ENCODE peak calls at places on chromosome 1, in six cellular contexts. E, T, Z, I, F and J are unnamed samples.

GRCh38 chr1:204455063-204455830 is 39.4 kb downstream of the PIK3C2B start:
- DNase-seq in F (peak; percentile 76), Z (no peak), I (no peak), E (no peak), T (no peak), J (no peak)

GRCh38 chr1:34926156-34926555 is 3.3 kb downstream of the DLGAP3 start:
- DNase-seq in F (peak; percentile 30), Z (no peak), T (no peak), I (no peak), E (no peak), J (no peak)

GRCh38 chr1:172427191-172427590 is 6.7 kb downstream of the C1orf105 start:
- DNase-seq in T (no peak), E (no peak), I (no peak), Z (no peak), F (no peak), J (no peak)

GRCh38 chr1:8987881-8988617 is 38.2 kb downstream of the SLC2A7 start:
- DNase-seq in F (peak; percentile 95), E (no peak), T (peak; percentile 69), Z (peak; percentile 84), I (no peak), J (peak; percentile 66)

GRCh38 chr1:151840421-151840820 is 801 bp upstream of the C2CD4D start:
- DNase-seq in I (no peak), Z (no peak), T (no peak), F (no peak), E (no peak), J (no peak)

GRCh38 chr1:68116643-68117235 is 66.3 kb upstream of the DIRAS3 start:
- DNase-seq in F (peak; percentile 67), Z (peak; percentile 44), I (no peak), T (peak; percentile 12), E (peak; percentile 30), J (no peak)

GRCh38 chr1:25034736-25035522 is 104.9 kb upstream of the RUNX3 start:
- DNase-seq in E (no peak), T (no peak), I (no peak), Z (no peak), F (no peak), J (no peak)

GRCh38 chr1:36735436-36735835 is 252.7 kb upstream of the CSF3R start:
- DNase-seq in I (no peak), T (no peak), Z (no peak), E (no peak), F (no peak), J (no peak)

GRCh38 chr1:164064501-164064900 is 494.5 kb upstream of the PBX1 start:
- DNase-seq in Z (no peak), T (no peak), I (no peak), F (no peak), E (no peak), J (no peak)

GRCh38 chr1:228900099-228900965 is 165.1 kb downstream of the RHOU start:
- DNase-seq in T (no peak), F (peak; percentile 47), I (no peak), Z (no peak), E (no peak), J (no peak)

GRCh38 chr1:15525043-15525958 is 1.3 kb upstream of the CASP9 start:
- DNase-seq in Z (peak; percentile 93), E (peak; percentile 93), T (peak; percentile 78), F (no peak), I (peak; percentile 89), J (no peak)

GRCh38 chr1:106986603-106987002 is 69.9 kb upstream of the PRMT6 start:
- DNase-seq in I (no peak), T (no peak), Z (no peak), F (no peak), E (no peak), J (no peak)

GRCh38 chr1:205783904-205784303 is 8.6 kb upstream of the RAB29 start:
- DNase-seq in I (no peak), F (no peak), Z (no peak), T (no peak), E (no peak), J (no peak)

GRCh38 chr1:160492617-160493016 is 30.4 kb downstream of the SLAMF6 start:
- DNase-seq in F (no peak), I (no peak), E (no peak), T (no peak), Z (no peak), J (no peak)

GRCh38 chr1:186531561-186532165 is 70.7 kb upstream of the PDC start:
- DNase-seq in I (no peak), F (no peak), E (no peak), T (no peak), Z (no peak), J (no peak)

DNA sequence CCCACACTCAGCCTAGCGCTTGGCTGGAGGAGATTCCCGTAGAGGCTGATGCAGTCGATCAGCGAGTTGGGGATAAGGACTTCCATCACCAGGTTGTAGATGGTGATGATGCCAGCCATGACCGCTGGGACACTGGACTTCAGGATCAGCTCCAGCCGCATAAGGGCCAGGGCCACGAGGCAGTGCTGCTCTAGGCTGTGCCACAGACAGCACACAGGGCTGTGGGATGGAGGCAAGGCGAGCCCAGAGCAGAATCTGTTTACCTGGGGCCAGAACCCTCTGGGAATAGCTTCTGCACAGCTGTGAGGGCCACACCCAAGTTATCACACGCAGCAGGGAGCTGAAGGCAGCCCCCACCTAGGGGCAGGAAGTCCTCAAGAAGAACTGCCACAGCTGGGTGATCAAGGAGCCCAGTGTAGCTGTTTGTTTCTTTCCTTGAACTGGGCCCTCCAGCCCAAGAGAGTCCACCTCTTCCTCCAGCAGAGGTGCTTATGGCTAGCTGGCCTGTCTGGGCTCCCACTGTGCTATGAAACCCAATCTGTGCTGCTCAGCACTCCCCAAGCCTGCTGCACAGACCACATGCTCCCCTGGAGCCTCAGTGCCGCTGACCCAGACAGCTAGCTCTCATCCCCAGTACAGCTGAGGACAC is 6.2 kb downstream of the SLC2A1 start:
- DNase-seq in Z (peak; percentile 61), I (no peak), T (peak; percentile 51), F (no peak), E (no peak), J (peak; percentile 41)
- TF ChIP-seq TAF1 in Z (peak; percentile 52), I (peak; percentile 21), T (no peak), F (no peak), E (no peak), J (peak; percentile 35)

GRCh38 chr1:84506002-84506728 is at the start of the genes GNG5 and SPATA1:
- DNase-seq in F (peak; percentile 97), I (peak; percentile 85), Z (peak; percentile 96), T (peak; percentile 84), E (peak; percentile 90), J (peak; percentile 83)
- TF ChIP-seq POLR2A in F (no peak), I (peak; percentile 85), Z (peak; percentile 98), T (peak; percentile 88), E (peak; percentile 65), J (peak; percentile 74)

GRCh38 chr1:94332952-94333351 is 85.2 kb upstream of the ABCD3 start:
- DNase-seq in T (no peak), E (peak; percentile 59), F (no peak), I (no peak), Z (no peak), J (no peak)
- TF ChIP-seq TAF1 in T (no peak), E (no peak), F (no peak), I (no peak), Z (no peak), J (no peak)

GRCh38 chr1:45684402-45684801 is 1.9 kb downstream of the GPBP1L1 start:
- DNase-seq in E (no peak), Z (no peak), T (no peak), F (no peak), I (no peak), J (no peak)

GRCh38 chr1:45686081-45687013 is at the start of gene GPBP1L1:
- DNase-seq in T (peak; percentile 94), Z (peak; percentile 99), F (peak; percentile 98), I (peak; percentile 88), E (peak; percentile 91), J (peak; percentile 90)

GRCh38 chr1:45685308-45686080 is 839 bp downstream of the GPBP1L1 start:
- DNase-seq in Z (no peak), F (no peak), T (no peak), I (no peak), E (no peak), J (peak; percentile 5)

GRCh38 chr1:45687014-45687752 is 798 bp upstream of the TMEM69 start:
- DNase-seq in Z (peak; percentile 89), I (peak; percentile 97), F (peak; percentile 90), E (peak; percentile 97), T (peak; percentile 80), J (peak; percentile 74)

DNA sequence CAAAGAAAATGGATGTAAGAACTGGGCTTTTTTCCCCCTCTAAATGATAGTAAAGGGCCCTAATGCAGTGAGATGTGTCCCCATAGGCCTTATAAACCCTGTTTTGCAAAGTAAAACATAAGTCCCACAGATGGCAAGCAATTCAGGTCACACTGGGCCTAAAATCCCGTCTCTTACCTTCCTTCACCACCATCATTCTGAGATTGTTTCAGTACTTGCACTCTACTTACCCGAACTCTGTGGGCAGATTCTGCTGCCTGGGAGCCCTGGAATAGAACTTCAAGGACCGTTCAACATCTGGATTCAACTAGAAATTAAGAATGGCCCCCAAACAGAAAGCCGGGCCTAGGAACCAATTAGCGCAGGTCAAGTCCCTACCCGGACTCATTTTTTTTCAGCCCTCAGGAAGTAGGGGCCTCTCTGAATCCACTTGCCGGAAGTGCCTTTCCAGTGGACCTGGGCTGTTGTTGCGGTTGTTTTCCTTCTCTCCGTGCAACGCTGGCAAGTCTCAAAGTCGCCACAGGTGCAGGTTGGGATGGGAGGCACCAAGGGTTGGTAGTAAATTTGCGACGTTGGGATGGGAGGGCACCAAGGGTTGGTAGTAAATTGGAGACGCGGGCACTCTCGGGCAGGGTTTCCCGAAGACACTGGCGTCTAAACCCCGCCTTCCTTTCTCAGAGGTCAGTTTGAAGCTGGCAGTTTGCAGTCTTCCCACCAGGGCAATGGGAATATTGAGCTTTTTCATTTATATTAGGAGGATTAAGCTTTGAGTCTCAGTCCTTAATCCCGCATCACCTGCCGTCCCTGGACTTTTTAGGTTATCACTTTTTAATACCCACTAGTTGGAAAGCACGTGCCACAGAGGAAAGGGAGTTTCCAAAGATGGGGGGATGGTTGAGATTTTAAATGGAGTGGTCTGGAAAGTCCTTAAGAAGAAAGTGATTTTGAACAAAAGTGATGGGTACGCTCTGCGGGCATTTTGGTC is at the start of gene TMEM69:
- DNase-seq in Z (peak; percentile 78), I (peak; percentile 77), E (peak; percentile 90), T (peak; percentile 43), F (peak; percentile 87), J (peak; percentile 53)
- TF ChIP-seq POLR2A in Z (peak; percentile 88), I (peak; percentile 73), E (peak; percentile 81), T (peak; percentile 54), F (peak; percentile 60), J (no peak)

GRCh38 chr1:153946622-153947246 is at the start of gene DENND4B:
- DNase-seq in Z (peak; percentile 95), F (peak; percentile 93), E (peak; percentile 75), T (peak; percentile 99), I (no peak), J (peak; percentile 97)
- TF ChIP-seq TAF1 in Z (peak; percentile 81), F (peak; percentile 59), E (peak; percentile 27), T (no peak), I (peak; percentile 73), J (no peak)

GRCh38 chr1:12618661-12619395 is 818 bp upstream of the DHRS3 start:
- DNase-seq in F (peak; percentile 72), I (no peak), E (peak; percentile 97), Z (peak; percentile 80), T (no peak), J (no peak)
- TF ChIP-seq POLR2A in F (no peak), I (no peak), E (peak; percentile 93), Z (no peak), T (no peak), J (no peak)